ENCODE peak calls at places on chromosome 19, in nine cellular contexts. Q is DND-41, L is Peyer's patch, B is psoas muscle, F is heart right ventricle, X is aorta, G is iPS DF 6.9, C is tibial nerve, T is adrenal gland. O is an unnamed sample.

GRCh38 chr19:50203281-50204080 is at the start of gene MYH14:
- DNase-seq in Q (no peak), L (no peak), B (peak; percentile 97), F (peak; percentile 85), X (peak; percentile 93), G (peak; percentile 31), C (peak; percentile 57), T (peak; percentile 85), O (peak; percentile 97)

GRCh38 chr19:16127776-16128371 is 15.6 kb upstream of the HSH2D start:
- DNase-seq in Q (no peak), L (no peak), B (no peak), F (no peak), X (no peak), G (no peak), C (no peak), T (no peak), O (no peak)

GRCh38 chr19:21269813-21270212 is 59.4 kb downstream of the ZNF708 start:
- DNase-seq in Q (no peak), L (no peak), B (no peak), F (no peak), X (no peak), G (no peak), C (no peak), T (no peak), O (no peak)

GRCh38 chr19:41112728-41113290 is 1.4 kb upstream of the CYP2F1 start:
- DNase-seq in Q (no peak), L (no peak), B (no peak), F (no peak), X (peak; percentile 20), G (no peak), C (no peak), T (no peak), O (no peak)

GRCh38 chr19:21084343-21084742 is 2.3 kb downstream of the ZNF714 start:
- DNase-seq in Q (no peak), L (no peak), B (no peak), F (no peak), X (no peak), G (no peak), C (no peak), T (no peak), O (no peak)

GRCh38 chr19:44747739-44748425 is 626 bp upstream of the BCL3 start:
- DNase-seq in Q (peak; percentile 6), L (no peak), B (peak; percentile 84), F (peak; percentile 69), X (peak; percentile 90), G (no peak), C (peak; percentile 52), T (peak; percentile 90), O (no peak)

GRCh38 chr19:13057147-13057572 is 45.5 kb downstream of the LYL1 start:
- DNase-seq in Q (no peak), L (no peak), B (no peak), F (no peak), X (no peak), G (no peak), C (no peak), T (no peak), O (peak; percentile 62)

GRCh38 chr19:18057557-18057956 is 29.2 kb downstream of the IL12RB1 start:
- DNase-seq in Q (no peak), L (no peak), B (peak; percentile 73), F (peak; percentile 24), X (no peak), G (no peak), C (peak; percentile 49), T (peak; percentile 44), O (peak; percentile 37)

GRCh38 chr19:16382775-16383543 is 58.3 kb downstream of the KLF2 start:
- DNase-seq in Q (peak; percentile 42), L (peak; percentile 75), B (peak; percentile 93), F (peak; percentile 94), X (peak; percentile 97), G (peak; percentile 63), C (peak; percentile 92), T (peak; percentile 90), O (peak; percentile 80)

GRCh38 chr19:38047048-38047435 is 140.0 kb downstream of the SIPA1L3 start:
- DNase-seq in Q (peak; percentile 36), L (peak; percentile 39), B (no peak), F (no peak), X (no peak), G (no peak), C (no peak), T (no peak), O (no peak)

GRCh38 chr19:53906211-53907192 is 2.6 kb upstream of the CACNG7 start:
- DNase-seq in Q (peak; percentile 26), L (peak; percentile 24), B (peak; percentile 72), F (peak; percentile 18), X (peak; percentile 87), G (no peak), C (peak; percentile 24), T (peak; percentile 32), O (no peak)

GRCh38 chr19:12603714-12604113 is 6.9 kb downstream of the ZNF490 start:
- DNase-seq in Q (peak; percentile 52), L (peak; percentile 39), B (no peak), F (no peak), X (no peak), G (no peak), C (no peak), T (no peak), O (no peak)

GRCh38 chr19:43591904-43592772 is 3.8 kb downstream of the IRGQ start:
- DNase-seq in Q (no peak), L (no peak), B (no peak), F (no peak), X (peak; percentile 76), G (no peak), C (no peak), T (no peak), O (no peak)

GRCh38 chr19:15159251-15159650 is 41.5 kb downstream of the NOTCH3 start:
- DNase-seq in Q (no peak), L (no peak), B (no peak), F (no peak), X (no peak), G (no peak), C (no peak), T (no peak), O (no peak)

GRCh38 chr19:41427647-41428480 is 690 bp upstream of the B3GNT8 start:
- DNase-seq in Q (peak; percentile 48), L (peak; percentile 20), B (no peak), F (no peak), X (peak; percentile 83), G (no peak), C (peak; percentile 20), T (peak; percentile 68), O (peak; percentile 65)

GRCh38 chr19:5996598-5997320 is 18.8 kb upstream of the RANBP3 start:
- DNase-seq in Q (no peak), L (no peak), B (no peak), F (no peak), X (no peak), G (no peak), C (no peak), T (peak; percentile 27), O (no peak)

GRCh38 chr19:5999693-6000092 is 21.8 kb upstream of the RANBP3 start:
- DNase-seq in Q (no peak), L (no peak), B (no peak), F (no peak), X (no peak), G (no peak), C (no peak), T (no peak), O (no peak)

GRCh38 chr19:5997371-5997770 is 19.4 kb upstream of the RANBP3 start:
- DNase-seq in Q (no peak), L (no peak), B (no peak), F (no peak), X (no peak), G (no peak), C (no peak), T (no peak), O (no peak)

GRCh38 chr19:6002591-6002990 is 24.7 kb upstream of the RANBP3 start:
- DNase-seq in Q (no peak), L (no peak), B (no peak), F (no peak), X (no peak), G (no peak), C (no peak), T (no peak), O (no peak)

DNA sequence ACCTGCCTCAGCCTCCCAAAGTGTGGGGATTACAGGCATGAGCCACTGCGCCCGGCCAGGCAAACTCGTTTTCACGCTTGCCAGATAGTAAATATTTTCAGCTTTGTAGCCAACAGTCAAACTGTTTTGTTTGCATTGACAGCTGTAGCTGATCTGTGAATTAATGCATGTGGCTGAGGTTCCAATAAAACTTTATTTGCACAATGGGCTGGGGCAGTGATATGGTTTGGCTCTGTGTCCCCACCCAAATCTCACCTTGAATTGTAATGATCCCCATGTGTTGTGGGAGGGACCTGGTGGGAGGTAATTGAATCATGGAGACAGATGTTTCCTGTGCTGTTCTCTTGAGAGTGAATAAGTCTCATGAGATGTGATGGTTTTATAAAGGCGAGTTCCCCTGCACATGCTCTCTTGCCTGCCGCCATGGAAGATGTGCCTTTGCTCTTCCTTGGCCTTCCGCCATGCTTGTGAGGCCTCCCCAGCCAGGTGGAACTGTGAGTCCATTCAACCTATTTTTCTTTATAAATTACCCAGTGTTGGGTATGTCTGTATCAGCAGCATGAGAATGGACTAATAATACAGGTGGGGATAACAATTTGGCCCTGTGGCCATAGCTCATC is 22.4 kb upstream of the RANBP3 start:
- DNase-seq in Q (no peak), L (no peak), B (no peak), F (no peak), X (no peak), G (no peak), C (no peak), T (no peak), O (no peak)
- H3K27ac ChIP-seq in Q (no peak overlapping the region), L (no peak overlapping the region), B (no peak overlapping the region), F (no peak overlapping the region), X (no peak overlapping the region), G (no peak overlapping the region), C (no peak overlapping the region), T (no peak overlapping the region), O (no peak overlapping the region)

DNA sequence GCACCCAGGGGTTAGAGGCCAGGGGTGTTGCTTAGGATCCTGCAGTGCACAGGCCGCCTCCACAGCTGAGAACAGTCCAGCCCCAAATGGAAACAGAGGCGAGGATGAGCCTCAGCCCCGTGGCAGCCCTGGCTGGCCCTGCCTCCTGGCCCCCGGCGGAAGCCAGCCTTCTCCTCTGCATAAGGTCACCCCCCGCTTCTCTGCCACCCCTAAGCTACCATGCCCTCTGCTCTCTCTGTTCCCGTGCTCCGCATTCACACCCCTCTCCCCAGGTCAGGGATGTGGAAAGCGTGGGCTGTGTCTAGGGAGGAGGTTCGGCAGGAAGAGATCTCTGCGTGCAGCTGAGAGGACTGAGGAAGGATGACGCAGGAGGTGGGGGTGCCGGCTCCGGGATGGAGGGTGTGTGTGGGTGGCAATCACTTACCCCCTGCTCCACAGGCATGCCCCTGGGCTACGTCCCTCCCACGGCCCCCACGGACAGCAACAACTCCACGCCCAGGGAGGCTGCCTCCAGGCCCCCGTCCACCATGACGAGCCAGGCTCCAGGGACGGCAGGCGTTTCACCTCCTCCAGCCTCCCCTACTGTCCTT is 6.0 kb downstream of the SSC5D start:
- DNase-seq in Q (no peak), L (no peak), B (peak; percentile 78), F (peak; percentile 76), X (peak; percentile 85), G (no peak), C (no peak), T (no peak), O (no peak)
- H3K27ac ChIP-seq in Q (no peak overlapping the region), L (peak overlapping the region; percentile 35), B (peak overlapping the region; percentile 46), F (peak overlapping the region; percentile 83), X (no peak overlapping the region), G (no peak overlapping the region), C (peak overlapping the region; percentile 6), T (no peak overlapping the region), O (peak overlapping the region; percentile 14)

GRCh38 chr19:45780448-45781281 is 1.6 kb downstream of the DMPK start:
- DNase-seq in Q (no peak), L (no peak), B (no peak), F (no peak), X (peak; percentile 78), G (no peak), C (no peak), T (no peak), O (no peak)
- H3K27ac ChIP-seq in Q (no peak overlapping the region), L (no peak overlapping the region), B (peak overlapping the region; percentile 98), F (peak overlapping the region; percentile 79), X (no peak overlapping the region), G (no peak overlapping the region), C (no peak overlapping the region), T (peak overlapping the region; percentile 96), O (peak overlapping the region; percentile 89)

GRCh38 chr19:5827891-5828660 is 11.4 kb downstream of the FUT6 start:
- DNase-seq in Q (no peak), L (peak; percentile 65), B (peak; percentile 87), F (peak; percentile 81), X (peak; percentile 94), G (peak; percentile 73), C (peak; percentile 70), T (peak; percentile 96), O (peak; percentile 76)
- H3K27ac ChIP-seq in Q (no peak overlapping the region), L (peak overlapping the region; percentile 57), B (no peak overlapping the region), F (peak overlapping the region; percentile 70), X (no peak overlapping the region), G (no peak overlapping the region), C (no peak overlapping the region), T (peak overlapping the region; percentile 56), O (peak overlapping the region; percentile 49)